ENCODE peak calls at places on chromosome 12, in seven cellular contexts. One of them, this sample, is unnamed.

GRCh38 chr12:9740109-9740750 is 7.3 kb upstream of the CLECL1 start:
- DNase-seq in Daoy: no peak
- DNase-seq in stomach: no peak
- DNase-seq in T-cell: peak
- DNase-seq in pons: no peak
- DNase-seq in stimulated activated naive CD8-positive, alpha-beta T cell treated with anti-CD3 and anti-CD28 coated beads, Interleukin-15, amount 100 ng/mL, for 72 hours: no peak
- DNase-seq in IMR-90: no peak
- DNase-seq in this sample: peak

GRCh38 chr12:124740691-124741137 is 123.0 kb downstream of the SCARB1 start:
- DNase-seq in Daoy: peak
- DNase-seq in stomach: peak
- DNase-seq in T-cell: no peak
- DNase-seq in pons: peak
- DNase-seq in stimulated activated naive CD8-positive, alpha-beta T cell treated with anti-CD3 and anti-CD28 coated beads, Interleukin-15, amount 100 ng/mL, for 72 hours: no peak
- DNase-seq in IMR-90: peak
- DNase-seq in this sample: peak

GRCh38 chr12:106066051-106066705 is 72.6 kb downstream of the NUAK1 start:
- DNase-seq in Daoy: no peak
- DNase-seq in stomach: no peak
- DNase-seq in T-cell: no peak
- DNase-seq in pons: no peak
- DNase-seq in stimulated activated naive CD8-positive, alpha-beta T cell treated with anti-CD3 and anti-CD28 coated beads, Interleukin-15, amount 100 ng/mL, for 72 hours: no peak
- DNase-seq in IMR-90: peak
- DNase-seq in this sample: no peak

GRCh38 chr12:27424631-27425230 is 21.8 kb upstream of the SMCO2 start:
- DNase-seq in Daoy: peak
- DNase-seq in stomach: no peak
- DNase-seq in T-cell: no peak
- DNase-seq in pons: peak
- DNase-seq in stimulated activated naive CD8-positive, alpha-beta T cell treated with anti-CD3 and anti-CD28 coated beads, Interleukin-15, amount 100 ng/mL, for 72 hours: no peak
- DNase-seq in IMR-90: peak
- DNase-seq in this sample: peak

GRCh38 chr12:131056626-131057025 is 102.9 kb downstream of the ADGRD1 start:
- DNase-seq in Daoy: no peak
- DNase-seq in stomach: no peak
- DNase-seq in T-cell: no peak
- DNase-seq in pons: no peak
- DNase-seq in stimulated activated naive CD8-positive, alpha-beta T cell treated with anti-CD3 and anti-CD28 coated beads, Interleukin-15, amount 100 ng/mL, for 72 hours: no peak
- DNase-seq in IMR-90: no peak
- DNase-seq in this sample: no peak

GRCh38 chr12:49161092-49161795 is 27.6 kb downstream of the TUBA1A start:
- DNase-seq in Daoy: no peak
- DNase-seq in stomach: no peak
- DNase-seq in T-cell: no peak
- DNase-seq in pons: no peak
- DNase-seq in stimulated activated naive CD8-positive, alpha-beta T cell treated with anti-CD3 and anti-CD28 coated beads, Interleukin-15, amount 100 ng/mL, for 72 hours: no peak
- DNase-seq in IMR-90: no peak
- DNase-seq in this sample: peak

GRCh38 chr12:132205271-132206092 is 61.2 kb downstream of the NOC4L start:
- DNase-seq in Daoy: no peak
- DNase-seq in stomach: no peak
- DNase-seq in T-cell: no peak
- DNase-seq in pons: no peak
- DNase-seq in stimulated activated naive CD8-positive, alpha-beta T cell treated with anti-CD3 and anti-CD28 coated beads, Interleukin-15, amount 100 ng/mL, for 72 hours: no peak
- DNase-seq in IMR-90: no peak
- DNase-seq in this sample: no peak

GRCh38 chr12:50103767-50104321 is at the start of gene GPD1:
- DNase-seq in Daoy: peak
- DNase-seq in stomach: peak
- DNase-seq in T-cell: no peak
- DNase-seq in pons: peak
- DNase-seq in stimulated activated naive CD8-positive, alpha-beta T cell treated with anti-CD3 and anti-CD28 coated beads, Interleukin-15, amount 100 ng/mL, for 72 hours: no peak
- DNase-seq in IMR-90: peak
- DNase-seq in this sample: peak

GRCh38 chr12:89212339-89212771 is 139.9 kb downstream of the DUSP6 start:
- DNase-seq in Daoy: no peak
- DNase-seq in stomach: peak
- DNase-seq in T-cell: no peak
- DNase-seq in pons: peak
- DNase-seq in stimulated activated naive CD8-positive, alpha-beta T cell treated with anti-CD3 and anti-CD28 coated beads, Interleukin-15, amount 100 ng/mL, for 72 hours: no peak
- DNase-seq in IMR-90: no peak
- DNase-seq in this sample: no peak